ENCODE peak calls at places on chromosome X, in five cellular contexts. One of them, this sample, is unnamed.

GRCh38 chrX:1824855-1825254 is 210.0 kb downstream of the ASMT start:
- DNase-seq in lung: no peak
- DNase-seq in right lobe of liver: no peak
- DNase-seq in fibroblast of lung: no peak
- DNase-seq in Right ventricle myocardium superior: no peak
- DNase-seq in this sample: no peak

GRCh38 chrX:48890934-48891401 is 6.6 kb downstream of the TIMM17B start:
- DNase-seq in fibroblast of lung: no peak
- DNase-seq in Right ventricle myocardium superior: peak; percentile 49
- DNase-seq in lung: no peak
- DNase-seq in right lobe of liver: peak; percentile 28
- DNase-seq in this sample: peak; percentile 57

GRCh38 chrX:119189586-119189985 is 46.5 kb upstream of the PGRMC1 start:
- DNase-seq in right lobe of liver: no peak
- DNase-seq in lung: no peak
- DNase-seq in fibroblast of lung: no peak
- DNase-seq in Right ventricle myocardium superior: peak; percentile 68
- DNase-seq in this sample: no peak

GRCh38 chrX:44898411-44899221 is 25.6 kb downstream of the KDM6A start:
- DNase-seq in lung: no peak
- DNase-seq in right lobe of liver: no peak
- DNase-seq in fibroblast of lung: peak; percentile 50
- DNase-seq in Right ventricle myocardium superior: no peak
- DNase-seq in this sample: no peak

GRCh38 chrX:7272301-7272700 is 124.3 kb upstream of the PUDP start:
- DNase-seq in right lobe of liver: no peak
- DNase-seq in fibroblast of lung: no peak
- DNase-seq in Right ventricle myocardium superior: no peak
- DNase-seq in lung: no peak
- DNase-seq in this sample: no peak

GRCh38 chrX:132491191-132491590 is 2.4 kb upstream of the MBNL3 start:
- DNase-seq in right lobe of liver: no peak
- DNase-seq in Right ventricle myocardium superior: no peak
- DNase-seq in lung: no peak
- DNase-seq in fibroblast of lung: no peak
- DNase-seq in this sample: peak; percentile 23

GRCh38 chrX:129779747-129780146 is at the start of gene SASH3:
- DNase-seq in Right ventricle myocardium superior: peak; percentile 76
- DNase-seq in right lobe of liver: peak; percentile 55
- DNase-seq in lung: peak; percentile 62
- DNase-seq in fibroblast of lung: no peak
- DNase-seq in this sample: no peak

GRCh38 chrX:82585868-82586267 is 922.2 kb upstream of the POU3F4 start:
- DNase-seq in Right ventricle myocardium superior: no peak
- DNase-seq in lung: no peak
- DNase-seq in right lobe of liver: no peak
- DNase-seq in fibroblast of lung: no peak
- DNase-seq in this sample: no peak

GRCh38 chrX:131068945-131069719 is 11.0 kb downstream of the ARHGAP36 start:
- DNase-seq in Right ventricle myocardium superior: no peak
- DNase-seq in lung: no peak
- DNase-seq in fibroblast of lung: peak; percentile 4
- DNase-seq in right lobe of liver: no peak
- DNase-seq in this sample: peak; percentile 84

GRCh38 chrX:134173541-134174272 is 63.3 kb upstream of the CCDC160 start:
- DNase-seq in right lobe of liver: no peak
- DNase-seq in lung: no peak
- DNase-seq in Right ventricle myocardium superior: no peak
- DNase-seq in fibroblast of lung: no peak
- DNase-seq in this sample: peak; percentile 79

GRCh38 chrX:151177141-151178027 is 1.0 kb downstream of the GPR50 start:
- DNase-seq in right lobe of liver: no peak
- DNase-seq in Right ventricle myocardium superior: no peak
- DNase-seq in lung: no peak
- DNase-seq in fibroblast of lung: peak; percentile 1
- DNase-seq in this sample: peak; percentile 61

GRCh38 chrX:13506574-13506973 is 62.8 kb upstream of the EGFL6 start:
- DNase-seq in fibroblast of lung: peak; percentile 37
- DNase-seq in right lobe of liver: peak; percentile 27
- DNase-seq in Right ventricle myocardium superior: peak; percentile 48
- DNase-seq in lung: peak; percentile 32
- DNase-seq in this sample: peak; percentile 46

GRCh38 chrX:155071694-155072215 is 447 bp downstream of the BRCC3 start:
- DNase-seq in lung: peak; percentile 32
- DNase-seq in right lobe of liver: no peak
- DNase-seq in fibroblast of lung: no peak
- DNase-seq in Right ventricle myocardium superior: no peak
- DNase-seq in this sample: peak; percentile 24

GRCh38 chrX:3461824-3462508 is 115.5 kb upstream of the MXRA5 start:
- DNase-seq in right lobe of liver: no peak
- DNase-seq in lung: no peak
- DNase-seq in fibroblast of lung: no peak
- DNase-seq in Right ventricle myocardium superior: no peak
- DNase-seq in this sample: no peak

GRCh38 chrX:150148749-150149672 is 210.7 kb upstream of the EOLA2 start:
- DNase-seq in Right ventricle myocardium superior: no peak
- DNase-seq in right lobe of liver: no peak
- DNase-seq in lung: no peak
- DNase-seq in fibroblast of lung: peak; percentile 32
- DNase-seq in this sample: no peak

GRCh38 chrX:71667328-71668247 is at the start of gene LOC101059915:
- DNase-seq in fibroblast of lung: no peak
- DNase-seq in Right ventricle myocardium superior: no peak
- DNase-seq in lung: peak; percentile 22
- DNase-seq in right lobe of liver: no peak
- DNase-seq in this sample: no peak

GRCh38 chrX:101257448-101258259 is 33.5 kb downstream of the TAF7L start:
- DNase-seq in fibroblast of lung: peak; percentile 28
- DNase-seq in lung: no peak
- DNase-seq in right lobe of liver: no peak
- DNase-seq in Right ventricle myocardium superior: no peak
- DNase-seq in this sample: no peak

GRCh38 chrX:55056820-55057690 is 17.8 kb upstream of the PAGE2B start:
- DNase-seq in Right ventricle myocardium superior: no peak
- DNase-seq in lung: no peak
- DNase-seq in right lobe of liver: no peak
- DNase-seq in fibroblast of lung: peak; percentile 68
- DNase-seq in this sample: no peak

This sample was measured in GM23338.